ENCODE peak calls at places on chromosomes 7 and 10, in five cellular contexts. S is T-helper 1 cell, P is left ventricle myocardium superior, J is AG04450, F is H7. O is an unnamed sample.

GRCh38 chr7:55081854-55082603 is 63.2 kb downstream of the EGFR start:
- DNase-seq in S (no peak), F (no peak), J (no peak), P (no peak), O (no peak)

GRCh38 chr7:55237156-55237721 is 127.9 kb upstream of the LANCL2 start:
- DNase-seq in J (no peak), F (peak), P (no peak), S (no peak), O (no peak)

GRCh38 chr7:12637819-12638592 is 49.4 kb upstream of the ARL4A start:
- DNase-seq in P (no peak), S (peak), F (no peak), J (peak), O (peak)

GRCh38 chr7:19560111-19560883 is 148.5 kb downstream of the POLR1F start:
- DNase-seq in J (no peak), F (no peak), P (no peak), S (no peak), O (no peak)

GRCh38 chr10:77637474-77637985 is at the start of gene KCNMA1:
- DNase-seq in P (peak), F (peak), S (no peak), J (no peak), O (peak)

GRCh38 chr10:33233635-33234034 is 100.8 kb downstream of the NRP1 start:
- DNase-seq in J (no peak), P (no peak), F (no peak), S (no peak), O (no peak)

GRCh38 chr7:12550956-12551355 is 19.6 kb upstream of the SCIN start:
- DNase-seq in F (no peak), P (no peak), S (no peak), J (peak), O (no peak)

GRCh38 chr7:418636-419280 is 100.9 kb downstream of the PDGFA start:
- DNase-seq in J (no peak), F (peak), P (no peak), S (no peak), O (peak)

GRCh38 chr7:114109299-114109698 is 190.5 kb upstream of the PPP1R3A start:
- DNase-seq in S (no peak), F (no peak), J (no peak), P (no peak), O (no peak)

GRCh38 chr10:77867124-77867715 is 59.3 kb downstream of the DLG5 start:
- DNase-seq in P (no peak), S (no peak), F (no peak), J (no peak), O (no peak)

GRCh38 chr10:19731560-19731959 is 84.7 kb upstream of the PLXDC2 start:
- DNase-seq in S (no peak), J (no peak), P (no peak), F (no peak), O (no peak)

GRCh38 chr7:94975316-94975715 is 67.9 kb downstream of the PPP1R9A start:
- DNase-seq in F (no peak), P (no peak), S (no peak), J (no peak), O (no peak)

GRCh38 chr7:27873981-27874957 is 134.3 kb downstream of the TAX1BP1 start:
- DNase-seq in S (no peak), J (no peak), P (peak), F (no peak), O (no peak)

GRCh38 chr7:84328571-84328970 is 134.0 kb upstream of the SEMA3A start:
- DNase-seq in S (no peak), P (no peak), J (no peak), F (no peak), O (no peak)

GRCh38 chr7:1940402-1940786 is 270.3 kb downstream of the ELFN1 start:
- DNase-seq in F (no peak), S (peak), P (peak), J (no peak), O (no peak)

GRCh38 chr7:2409745-2410414 is 6.5 kb downstream of the CHST12 start:
- DNase-seq in J (no peak), P (no peak), F (no peak), S (no peak), O (peak)

GRCh38 chr7:17421941-17422340 is 123.5 kb downstream of the AHR start:
- DNase-seq in P (no peak), J (no peak), S (no peak), F (no peak), O (no peak)

GRCh38 chr7:48161407-48162125 is 9.7 kb upstream of the ABCA13 start:
- DNase-seq in S (no peak), F (no peak), P (no peak), J (no peak), O (no peak)

GRCh38 chr10:16835223-16835622 is 18.0 kb upstream of the RSU1 start:
- DNase-seq in J (no peak), S (peak), P (no peak), F (no peak), O (no peak)

GRCh38 chr7:98286093-98286525 is 4.6 kb downstream of the BRI3 start:
- DNase-seq in S (no peak), P (peak), F (peak), J (no peak), O (peak)

GRCh38 chr10:43225787-43226153 is 41.1 kb downstream of the RASGEF1A start:
- DNase-seq in J (no peak), S (peak), P (peak), F (peak), O (no peak)

GRCh38 chr10:22823109-22823508 is 104.7 kb upstream of the ARMC3 start:
- DNase-seq in J (no peak), P (no peak), S (no peak), F (no peak), O (no peak)

GRCh38 chr10:119360181-119360921 is 153.0 kb downstream of the GRK5 start:
- DNase-seq in P (peak), S (peak), J (no peak), F (no peak), O (no peak)

GRCh38 chr7:6243168-6243567 is 29.3 kb downstream of the CYTH3 start:
- DNase-seq in S (no peak), J (no peak), F (no peak), P (no peak), O (no peak)

GRCh38 chr7:6228363-6228762 is 44.1 kb downstream of the CYTH3 start:
- DNase-seq in P (no peak), F (peak), S (no peak), J (no peak), O (peak)

GRCh38 chr7:43585521-43585920 is 2.6 kb downstream of the STK17A start:
- DNase-seq in P (no peak), J (no peak), S (peak), F (no peak), O (no peak)

GRCh38 chr7:129144834-129145668 is 544 bp downstream of the TSPAN33 start:
- DNase-seq in P (no peak), F (peak), S (no peak), J (no peak), O (no peak)

GRCh38 chr7:22564511-22565045 is 64.6 kb upstream of the STEAP1B start:
- DNase-seq in P (no peak), F (no peak), S (peak), J (no peak), O (no peak)

GRCh38 chr7:65459438-65459837 is 85.8 kb downstream of the ZNF92 start:
- DNase-seq in F (no peak), J (no peak), P (no peak), S (no peak), O (no peak)

GRCh38 chr7:129160161-129160911 is 15.8 kb downstream of the TSPAN33 start:
- DNase-seq in S (no peak), F (peak), P (no peak), J (no peak), O (peak)

GRCh38 chr10:30828680-30829079 is 199.1 kb upstream of the LYZL2 start:
- DNase-seq in P (no peak), S (no peak), F (no peak), J (no peak), O (no peak)

O was measured in SK-N-SH.